ENCODE peak calls at places on chromosomes 2 and 18, in six cellular contexts. O, M, I, R, D and U are unnamed samples.

GRCh38 chr2:197073701-197074433 is 147.4 kb upstream of the PGAP1 start:
- DNase-seq in O (no peak), M (no peak), I (no peak), R (no peak), D (no peak), U (no peak)

GRCh38 chr2:133755515-133756311 is 187.4 kb upstream of the NCKAP5 start:
- DNase-seq in O (no peak), M (no peak), I (no peak), R (no peak), D (no peak), U (no peak)

GRCh38 chr18:24837065-24837464 is 376.6 kb downstream of the HRH4 start:
- DNase-seq in O (no peak), M (no peak), I (no peak), R (no peak), D (no peak), U (no peak)

GRCh38 chr2:104388296-104388695 is 465.6 kb upstream of the POU3F3 start:
- DNase-seq in O (no peak), M (no peak), I (no peak), R (no peak), D (no peak), U (no peak)

GRCh38 chr2:64327510-64328414 is 126.2 kb upstream of the LGALSL start:
- DNase-seq in O (peak), M (peak), I (peak), R (no peak), D (peak), U (peak)

GRCh38 chr18:72652990-72653593 is 109.0 kb upstream of the CBLN2 start:
- DNase-seq in O (peak), M (peak), I (peak), R (no peak), D (no peak), U (no peak)

GRCh38 chr2:234930397-234930796 is 21.4 kb upstream of the SH3BP4 start:
- DNase-seq in O (no peak), M (no peak), I (no peak), R (no peak), D (no peak), U (no peak)

GRCh38 chr2:146730882-146731281 is 1113.9 kb upstream of the ACVR2A start:
- DNase-seq in O (no peak), M (no peak), I (no peak), R (no peak), D (no peak), U (no peak)

GRCh38 chr18:77069931-77070330 is 62.7 kb downstream of the MBP start:
- DNase-seq in O (no peak), M (no peak), I (no peak), R (no peak), D (no peak), U (no peak)

GRCh38 chr18:9802774-9803697 is 82.7 kb upstream of the TXNDC2 start:
- DNase-seq in O (no peak), M (no peak), I (no peak), R (no peak), D (no peak), U (no peak)

GRCh38 chr2:219362524-219363164 is 25.1 kb downstream of the DNPEP start:
- DNase-seq in O (peak), M (no peak), I (peak), R (no peak), D (no peak), U (no peak)

GRCh38 chr2:20812779-20813178 is 10.1 kb downstream of the LDAH start:
- DNase-seq in O (no peak), M (no peak), I (no peak), R (no peak), D (no peak), U (no peak)

GRCh38 chr18:31651369-31651768 is 33.0 kb downstream of the B4GALT6 start:
- DNase-seq in O (no peak), M (no peak), I (no peak), R (no peak), D (no peak), U (no peak)

GRCh38 chr2:43082111-43082877 is 144.1 kb downstream of the ZFP36L2 start:
- DNase-seq in O (peak), M (no peak), I (no peak), R (no peak), D (peak), U (peak)

GRCh38 chr2:145036421-145036901 is 516.5 kb upstream of the ZEB2 start:
- DNase-seq in O (no peak), M (no peak), I (no peak), R (no peak), D (no peak), U (no peak)

GRCh38 chr18:67513285-67513684 is 3.2 kb downstream of the DSEL start:
- DNase-seq in O (no peak), M (no peak), I (no peak), R (no peak), D (no peak), U (no peak)
- TF ChIP-seq CTCF in O (no peak), M (no peak), I (no peak), R (no peak), D (no peak), U (no peak)

GRCh38 chr2:113890253-113891235 is 655 bp downstream of the ACTR3 start:
- DNase-seq in O (peak), M (peak), I (peak), R (peak), D (peak), U (peak)
- TF ChIP-seq POLR2A in O (peak), M (peak), I (peak), R (peak), D (no peak), U (peak)

GRCh38 chr2:218081063-218081462 is 12.0 kb downstream of the RUFY4 start:
- DNase-seq in O (peak), M (no peak), I (no peak), R (no peak), D (no peak), U (no peak)
- H3K4me3 ChIP-seq in O (no peak), M (no peak), I (no peak), R (no peak), D (no peak), U (no peak)

GRCh38 chr2:96143848-96144480 is 1.3 kb downstream of the DUSP2 start:
- DNase-seq in O (peak), M (peak), I (peak), R (no peak), D (peak), U (no peak)
- TF ChIP-seq CTCF in O (peak), M (no peak), I (no peak), R (no peak), D (peak), U (no peak)

GRCh38 chr18:59140287-59140885 is 702 bp downstream of the SEC11C start:
- DNase-seq in O (no peak), M (no peak), I (peak), R (no peak), D (no peak), U (no peak)

GRCh38 chr18:59141294-59142068 is 1.8 kb downstream of the SEC11C start:
- DNase-seq in O (no peak), M (no peak), I (no peak), R (no peak), D (no peak), U (no peak)

GRCh38 chr18:59142274-59142673 is 2.6 kb downstream of the SEC11C start:
- DNase-seq in O (no peak), M (no peak), I (no peak), R (no peak), D (no peak), U (no peak)

GRCh38 chr18:59139291-59139614 is 431 bp upstream of the SEC11C start:
- DNase-seq in O (peak), M (no peak), I (peak), R (peak), D (peak), U (peak)

GRCh38 chr18:59139615-59140286 is at the start of gene SEC11C:
- DNase-seq in O (peak), M (peak), I (peak), R (peak), D (peak), U (peak)
- TF ChIP-seq POLR2A in O (no peak), M (no peak), I (peak), R (no peak), D (no peak), U (peak)

DNA sequence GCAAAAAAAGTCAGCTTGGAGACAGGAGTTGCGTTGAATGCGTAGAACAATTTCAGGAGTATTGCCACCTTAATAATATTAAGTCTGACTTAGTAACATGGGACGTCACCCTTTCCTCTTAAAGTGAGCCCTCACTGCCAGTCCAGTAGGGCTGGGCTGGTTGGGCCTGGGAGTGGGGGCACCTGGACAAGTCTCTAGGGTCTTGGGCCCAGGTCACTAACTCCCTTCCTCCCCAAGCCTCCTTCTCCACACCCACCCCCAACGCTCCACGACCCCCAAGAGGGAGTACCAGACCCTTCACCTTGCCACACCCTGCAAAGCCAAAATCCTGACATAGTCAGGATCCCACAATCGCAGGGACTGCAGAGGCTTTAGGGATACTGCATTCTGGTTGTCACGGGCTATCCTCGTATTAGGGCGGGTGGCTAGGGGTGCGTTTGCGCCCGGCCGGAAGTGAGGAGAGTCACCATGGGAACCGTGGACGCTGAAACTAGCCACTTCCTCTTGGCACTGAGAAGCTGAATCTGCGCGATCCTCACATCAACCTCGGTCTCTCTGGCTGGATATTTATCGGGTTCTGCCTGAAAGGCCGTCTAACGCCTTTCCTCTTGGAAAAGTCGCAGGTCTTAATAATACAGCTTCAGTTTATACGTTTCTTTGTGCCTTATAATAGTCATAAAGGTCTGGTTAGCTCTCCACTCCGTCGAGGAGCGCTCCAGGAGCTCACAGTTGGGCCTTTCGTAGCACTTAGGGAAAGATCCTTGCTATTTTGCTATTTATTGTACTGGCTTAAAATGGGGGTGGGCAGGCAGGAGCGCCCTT is 10.3 kb upstream of the CXXC1 start:
- DNase-seq in O (peak), M (peak), I (peak), R (peak), D (peak), U (peak)
- H3K4me3 ChIP-seq in O (peak), M (peak), I (peak), R (peak), D (peak), U (peak)

DNA sequence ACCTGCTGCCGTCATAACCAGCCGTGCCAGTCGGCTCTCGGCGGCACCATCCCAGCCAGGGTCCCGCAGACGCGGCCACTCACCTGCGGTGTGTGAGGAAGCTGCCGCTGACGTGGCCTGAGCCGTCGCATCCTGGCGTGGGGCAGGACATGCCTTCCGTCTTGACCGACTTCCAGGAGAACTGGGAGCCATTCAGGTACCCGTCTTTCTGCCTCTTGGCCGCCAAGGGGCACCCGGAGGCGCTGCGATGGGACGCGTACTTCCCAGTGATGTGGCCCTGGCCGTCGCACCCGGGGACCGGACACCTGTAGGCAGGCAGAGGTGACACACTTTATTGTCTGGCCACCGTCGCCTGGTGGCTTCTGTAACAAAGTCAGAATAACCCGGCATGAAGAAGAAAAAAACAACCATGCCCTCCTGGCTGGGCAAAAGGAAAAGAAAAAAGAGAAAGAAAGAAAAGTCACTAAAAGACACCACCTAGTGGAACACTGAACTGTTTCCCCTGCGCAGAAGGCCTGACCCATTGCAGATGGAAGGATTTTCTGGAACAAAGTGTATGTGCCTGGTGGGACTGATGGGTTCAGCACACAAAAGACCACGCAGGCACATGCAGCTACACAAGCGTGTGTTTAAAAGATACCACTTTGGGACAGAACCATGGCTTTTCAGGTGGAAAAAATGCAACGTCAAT is 94.9 kb upstream of the PXDN start:
- DNase-seq in O (peak), M (no peak), I (no peak), R (no peak), D (no peak), U (no peak)
- TF ChIP-seq CTCF in O (peak), M (no peak), I (no peak), R (no peak), D (no peak), U (no peak)

GRCh38 chr2:239267411-239267941 is 133.3 kb downstream of the HDAC4 start:
- DNase-seq in O (peak), M (no peak), I (peak), R (no peak), D (peak), U (peak)
- TF ChIP-seq POLR2A in O (peak), M (no peak), I (peak), R (no peak), D (no peak), U (no peak)